ENCODE peak calls at places on chromosomes 7 and 10, in four cellular contexts. P is A549, H is HCT116, C is GM12878. Z is an unnamed sample.

GRCh38 chr10:17512341-17513001 is 58.1 kb upstream of the ST8SIA6 start:
- DNase-seq in P (peak; percentile 25), H (peak; percentile 93), C (no peak), Z (no peak)

GRCh38 chr7:71974611-71975010 is 437.5 kb downstream of the CALN1 start:
- DNase-seq in H (no peak), P (no peak), C (no peak), Z (no peak)

GRCh38 chr7:118104812-118105441 is 79.0 kb upstream of the LSM8 start:
- DNase-seq in C (no peak), H (peak; percentile 15), P (no peak), Z (peak; percentile 50)

GRCh38 chr10:61939575-61940301 is 38.2 kb downstream of the ARID5B start:
- DNase-seq in C (no peak), P (no peak), H (no peak), Z (no peak)

GRCh38 chr10:82982110-82982608 is 1107.2 kb downstream of the NRG3 start:
- DNase-seq in P (no peak), C (no peak), H (no peak), Z (no peak)

GRCh38 chr10:10782603-10783002 is 235.1 kb upstream of the CELF2 start:
- DNase-seq in P (no peak), C (no peak), H (no peak), Z (no peak)

GRCh38 chr10:76504823-76505222 is 1073.4 kb downstream of the LRMDA start:
- DNase-seq in C (no peak), P (no peak), H (no peak), Z (no peak)

GRCh38 chr7:127912901-127913300 is 118.3 kb downstream of the LRRC4 start:
- DNase-seq in P (no peak), H (no peak), C (no peak), Z (no peak)

GRCh38 chr7:30465342-30466170 is 13.0 kb downstream of the NOD1 start:
- DNase-seq in P (no peak), H (no peak), C (no peak), Z (peak; percentile 55)

GRCh38 chr10:21726601-21727295 is 192.7 kb downstream of the MLLT10 start:
- DNase-seq in C (no peak), H (no peak), P (no peak), Z (no peak)

GRCh38 chr7:148079206-148079605 is 511.4 kb upstream of the C7orf33 start:
- DNase-seq in H (no peak), P (no peak), C (no peak), Z (no peak)

GRCh38 chr7:32164341-32164996 is 94.3 kb upstream of the PDE1C start:
- DNase-seq in P (peak; percentile 53), C (no peak), H (peak; percentile 43), Z (peak; percentile 31)

GRCh38 chr7:17520941-17521340 is 222.5 kb downstream of the AHR start:
- DNase-seq in H (no peak), C (no peak), P (no peak), Z (no peak)

GRCh38 chr7:69445549-69445948 is 152.7 kb upstream of the AUTS2 start:
- DNase-seq in P (no peak), H (no peak), C (no peak), Z (no peak)

GRCh38 chr7:53541467-53541866 is 506.0 kb downstream of the POM121L12 start:
- DNase-seq in P (no peak), C (no peak), H (no peak), Z (no peak)

GRCh38 chr10:29257784-29258135 is 31.1 kb upstream of the LYZL1 start:
- DNase-seq in P (no peak), C (no peak), H (no peak), Z (no peak)

GRCh38 chr10:118522791-118523498 is 72.5 kb downstream of the PRLHR start:
- DNase-seq in C (no peak), H (peak; percentile 29), P (no peak), Z (peak; percentile 12)

GRCh38 chr10:23359692-23360380 is 15.2 kb upstream of the C10orf67 start:
- DNase-seq in P (no peak), H (no peak), C (no peak), Z (no peak)

GRCh38 chr10:86329896-86330680 is 36.5 kb downstream of the GRID1 start:
- DNase-seq in C (no peak), P (no peak), H (no peak), Z (no peak)

GRCh38 chr10:97168645-97169044 is 17.1 kb downstream of the SLIT1 start:
- DNase-seq in C (no peak), P (no peak), H (no peak), Z (no peak)

GRCh38 chr10:97169911-97170693 is 15.7 kb downstream of the SLIT1 start:
- DNase-seq in H (no peak), P (peak; percentile 22), C (no peak), Z (no peak)

GRCh38 chr10:97173036-97173435 is 12.7 kb downstream of the SLIT1 start:
- DNase-seq in H (no peak), P (no peak), C (no peak), Z (no peak)

GRCh38 chr10:97169063-97169462 is 16.7 kb downstream of the SLIT1 start:
- DNase-seq in H (no peak), C (no peak), P (no peak), Z (no peak)

GRCh38 chr10:97171001-97171400 is 14.8 kb downstream of the SLIT1 start:
- DNase-seq in P (no peak), H (no peak), C (no peak), Z (no peak)
- TF ChIP-seq MAX in P (no peak), H (no peak), C (no peak), Z (no peak)

DNA sequence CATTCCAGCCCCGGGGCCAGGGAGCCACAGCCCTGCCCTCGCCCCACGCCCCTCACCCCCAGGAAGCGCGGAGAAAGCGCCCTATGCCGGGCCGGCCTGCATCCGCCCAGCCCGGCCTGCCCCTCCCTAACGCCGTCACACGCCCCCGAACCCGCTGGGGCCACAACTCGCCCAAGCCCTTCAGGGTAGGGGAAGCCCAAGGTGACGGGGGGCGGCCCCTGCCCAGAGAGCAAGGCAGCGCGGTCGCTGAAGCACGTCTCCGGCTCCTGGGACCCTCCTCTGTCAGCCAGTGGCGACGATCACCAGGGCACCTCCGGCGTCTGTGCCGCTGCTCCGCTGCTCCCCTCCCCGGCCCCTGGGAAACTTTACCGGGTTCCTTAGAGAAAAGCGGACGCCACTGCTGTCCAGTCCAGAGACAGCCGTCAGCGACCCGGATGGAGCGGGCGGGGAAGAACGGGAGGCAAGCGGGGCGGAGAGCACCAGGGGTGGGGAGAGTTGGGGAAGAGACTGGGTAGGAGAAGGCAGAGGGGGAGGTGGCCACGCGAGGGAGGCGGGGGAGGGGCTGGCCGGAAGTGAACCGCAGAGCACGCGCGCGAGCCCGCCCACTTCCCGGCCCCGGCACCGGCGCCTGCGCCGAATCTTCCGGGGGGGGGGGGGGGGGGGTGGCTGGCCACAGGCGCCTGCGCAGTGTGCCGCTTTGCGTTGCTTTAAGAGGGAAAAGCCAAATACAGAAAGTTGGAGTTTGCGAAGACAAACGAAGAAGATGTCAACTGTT is at the start of gene HERC4:
- DNase-seq in H (peak; percentile 79), P (peak; percentile 87), C (peak; percentile 64), Z (peak; percentile 96)
- TF ChIP-seq POLR2A in H (no peak), P (peak; percentile 57), C (peak; percentile 97), Z (peak; percentile 76)

GRCh38 chr10:12322583-12323131 is 26.7 kb upstream of the CAMK1D start:
- DNase-seq in P (no peak), H (no peak), C (no peak), Z (no peak)
- H3K4me3 ChIP-seq in P (no peak overlapping the region), H (no peak overlapping the region), C (no peak overlapping the region), Z (no peak overlapping the region)

GRCh38 chr10:129521161-129522025 is 54.4 kb downstream of the MGMT start:
- DNase-seq in P (no peak), C (no peak), H (no peak), Z (no peak)

GRCh38 chr10:129522041-129522585 is 55.1 kb downstream of the MGMT start:
- DNase-seq in C (no peak), P (no peak), H (no peak), Z (no peak)

GRCh38 chr10:129525408-129525807 is 58.4 kb downstream of the MGMT start:
- DNase-seq in P (no peak), H (no peak), C (no peak), Z (no peak)

GRCh38 chr10:129523031-129523722 is 56.1 kb downstream of the MGMT start:
- DNase-seq in P (no peak), H (no peak), C (no peak), Z (no peak)

DNA sequence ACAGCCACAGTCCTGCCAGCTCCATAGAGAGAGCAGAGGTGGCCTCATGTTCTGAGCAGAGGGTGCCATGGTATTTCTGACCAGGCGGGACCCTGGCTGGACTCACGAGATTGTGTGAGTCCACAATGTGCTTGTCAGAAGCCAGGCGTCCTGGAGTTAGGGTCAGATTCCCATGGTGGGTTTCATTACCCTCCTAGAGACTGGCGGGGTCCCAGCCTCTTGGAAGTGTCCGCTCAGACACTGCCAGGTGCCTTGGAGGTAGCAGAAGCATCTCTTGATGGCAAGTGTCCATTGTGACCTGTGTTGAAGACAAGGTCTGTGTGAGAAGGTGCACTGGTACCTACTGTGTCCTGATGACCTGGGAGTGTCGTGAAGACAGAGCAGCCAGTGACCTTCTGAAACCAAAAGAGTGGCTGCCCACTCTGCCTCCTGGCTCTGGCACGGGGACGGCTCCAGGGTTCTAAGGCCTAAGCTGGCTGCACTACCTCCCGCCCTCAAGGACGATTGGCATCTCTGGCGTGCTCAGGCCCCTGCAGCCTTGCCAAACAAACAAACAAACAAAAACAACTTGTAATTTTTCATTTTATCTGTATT is 56.8 kb downstream of the MGMT start:
- DNase-seq in H (no peak), P (no peak), C (no peak), Z (no peak)
- TF ChIP-seq MAX in H (no peak), P (no peak), C (no peak), Z (no peak)

DNA sequence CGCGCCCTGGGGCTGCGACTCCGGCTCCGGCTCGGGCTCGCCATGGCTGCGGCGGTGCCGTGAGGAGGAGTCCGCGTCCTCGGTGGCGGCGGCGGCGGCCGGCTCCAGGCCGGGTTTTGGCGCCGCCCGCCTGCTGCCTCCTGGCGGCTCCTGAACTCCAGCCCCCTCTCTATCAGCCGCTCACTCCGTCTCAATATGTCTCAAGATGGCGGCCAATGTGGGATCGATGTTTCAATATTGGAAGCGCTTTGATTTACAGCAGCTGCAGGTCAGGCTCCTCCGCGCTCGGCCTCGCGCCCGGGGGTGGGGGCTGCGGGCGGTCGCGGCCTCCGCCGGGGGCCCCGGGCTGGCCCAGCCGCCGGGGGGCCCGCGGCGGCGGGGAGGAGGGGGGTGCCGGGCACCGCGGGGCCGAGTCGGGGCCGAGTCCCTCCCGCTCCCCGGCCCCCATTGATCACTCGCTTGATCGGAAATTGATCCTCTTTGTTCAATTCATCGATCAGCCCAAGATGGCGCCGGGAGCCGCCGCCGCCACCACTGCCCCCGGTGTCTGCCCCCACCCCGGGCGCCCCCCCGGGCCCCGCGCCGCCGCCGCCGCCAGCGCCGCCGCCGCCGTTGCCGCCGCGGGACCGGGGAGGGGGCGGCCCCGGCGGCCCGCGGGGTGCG is 1.5 kb upstream of the CUX1 start:
- DNase-seq in H (peak; percentile 73), P (peak; percentile 72), C (no peak), Z (peak; percentile 94)
- TF ChIP-seq POLR2A in H (no peak), P (peak; percentile 12), C (peak; percentile 69), Z (peak; percentile 33)

Z was measured in NB4.